ENCODE peak calls at places on chromosomes 2 and 18, in six cellular contexts. One of them, this sample, is unnamed.

GRCh38 chr2:120489023-120489422 is 143.1 kb downstream of the INHBB start:
- DNase-seq in endothelial cell of umbilical vein: no peak
- DNase-seq in K562: no peak
- DNase-seq in HepG2: no peak
- DNase-seq in A549: no peak
- DNase-seq in GM12878: no peak
- DNase-seq in this sample: no peak

GRCh38 chr2:16039823-16040222 is 99.5 kb downstream of the MYCN start:
- DNase-seq in endothelial cell of umbilical vein: no peak
- DNase-seq in GM12878: no peak
- DNase-seq in A549: no peak
- DNase-seq in K562: no peak
- DNase-seq in HepG2: no peak
- DNase-seq in this sample: no peak

GRCh38 chr2:145036421-145036901 is 516.5 kb upstream of the ZEB2 start:
- DNase-seq in A549: peak; percentile 37
- DNase-seq in GM12878: no peak
- DNase-seq in endothelial cell of umbilical vein: no peak
- DNase-seq in HepG2: no peak
- DNase-seq in K562: no peak
- DNase-seq in this sample: no peak

GRCh38 chr2:214710729-214711128 is 98.8 kb downstream of the BARD1 start:
- DNase-seq in GM12878: no peak
- DNase-seq in HepG2: no peak
- DNase-seq in endothelial cell of umbilical vein: no peak
- DNase-seq in A549: no peak
- DNase-seq in K562: no peak
- DNase-seq in this sample: no peak

GRCh38 chr2:42569116-42569711 is 782 bp downstream of the MTA3 start:
- DNase-seq in HepG2: peak; percentile 38
- DNase-seq in A549: peak; percentile 29
- DNase-seq in endothelial cell of umbilical vein: peak; percentile 69
- DNase-seq in GM12878: no peak
- DNase-seq in K562: peak; percentile 38
- DNase-seq in this sample: peak; percentile 63

GRCh38 chr2:224046752-224047151 is 7.7 kb upstream of the SERPINE2 start:
- DNase-seq in endothelial cell of umbilical vein: no peak
- DNase-seq in HepG2: no peak
- DNase-seq in K562: no peak
- DNase-seq in A549: no peak
- DNase-seq in GM12878: no peak
- DNase-seq in this sample: no peak

GRCh38 chr18:52334307-52334706 is 5.7 kb upstream of the DCC start:
- DNase-seq in A549: no peak
- DNase-seq in GM12878: no peak
- DNase-seq in K562: no peak
- DNase-seq in HepG2: no peak
- DNase-seq in endothelial cell of umbilical vein: no peak
- DNase-seq in this sample: no peak

GRCh38 chr2:151302879-151303278 is 13.4 kb upstream of the NMI start:
- DNase-seq in K562: peak; percentile 64
- DNase-seq in GM12878: no peak
- DNase-seq in endothelial cell of umbilical vein: peak; percentile 25
- DNase-seq in A549: peak; percentile 34
- DNase-seq in HepG2: no peak
- DNase-seq in this sample: no peak

GRCh38 chr2:108271691-108272253 is 16.9 kb upstream of the SULT1C2 start:
- DNase-seq in K562: peak; percentile 19
- DNase-seq in HepG2: peak; percentile 81
- DNase-seq in endothelial cell of umbilical vein: no peak
- DNase-seq in A549: peak; percentile 86
- DNase-seq in GM12878: no peak
- DNase-seq in this sample: no peak

GRCh38 chr2:224085811-224086210 is 46.7 kb upstream of the SERPINE2 start:
- DNase-seq in endothelial cell of umbilical vein: no peak
- DNase-seq in K562: no peak
- DNase-seq in GM12878: no peak
- DNase-seq in A549: no peak
- DNase-seq in HepG2: no peak
- DNase-seq in this sample: no peak

GRCh38 chr2:196344397-196344796 is 173.0 kb upstream of the STK17B start:
- DNase-seq in endothelial cell of umbilical vein: no peak
- DNase-seq in K562: no peak
- DNase-seq in HepG2: no peak
- DNase-seq in GM12878: no peak
- DNase-seq in A549: no peak
- DNase-seq in this sample: no peak

GRCh38 chr2:35293261-35293660 is 1062.3 kb upstream of the CRIM1 start:
- DNase-seq in HepG2: no peak
- DNase-seq in endothelial cell of umbilical vein: no peak
- DNase-seq in K562: no peak
- DNase-seq in A549: no peak
- DNase-seq in GM12878: no peak
- DNase-seq in this sample: no peak

DNA sequence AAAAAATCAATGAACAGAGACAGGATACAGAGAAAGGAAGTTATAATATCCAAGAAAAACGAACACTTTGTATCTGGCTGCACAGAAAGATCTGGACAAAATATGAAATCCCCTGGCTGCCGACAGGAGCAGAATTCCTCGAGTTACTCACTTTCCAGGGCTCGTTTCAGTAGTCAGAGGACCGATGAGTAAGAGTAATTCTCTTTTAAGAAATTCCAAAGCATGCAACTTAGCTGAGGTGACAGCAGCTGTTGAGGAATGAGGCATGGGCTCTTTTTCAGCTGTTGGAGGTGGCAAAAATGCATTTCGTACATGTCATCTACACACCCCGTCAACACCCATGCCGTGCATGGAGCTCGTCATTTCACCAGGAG is 210.7 kb upstream of the SMIM21 start:
- DNase-seq in GM12878: no peak
- DNase-seq in HepG2: no peak
- DNase-seq in K562: no peak
- DNase-seq in A549: no peak
- DNase-seq in endothelial cell of umbilical vein: no peak
- DNase-seq in this sample: no peak
- H3K4me3 ChIP-seq in GM12878: no peak overlapping the region
- H3K4me3 ChIP-seq in HepG2: no peak overlapping the region
- H3K4me3 ChIP-seq in K562: no peak overlapping the region
- H3K4me3 ChIP-seq in A549: no peak overlapping the region
- H3K4me3 ChIP-seq in endothelial cell of umbilical vein: no peak overlapping the region
- H3K4me3 ChIP-seq in this sample: no peak overlapping the region

DNA sequence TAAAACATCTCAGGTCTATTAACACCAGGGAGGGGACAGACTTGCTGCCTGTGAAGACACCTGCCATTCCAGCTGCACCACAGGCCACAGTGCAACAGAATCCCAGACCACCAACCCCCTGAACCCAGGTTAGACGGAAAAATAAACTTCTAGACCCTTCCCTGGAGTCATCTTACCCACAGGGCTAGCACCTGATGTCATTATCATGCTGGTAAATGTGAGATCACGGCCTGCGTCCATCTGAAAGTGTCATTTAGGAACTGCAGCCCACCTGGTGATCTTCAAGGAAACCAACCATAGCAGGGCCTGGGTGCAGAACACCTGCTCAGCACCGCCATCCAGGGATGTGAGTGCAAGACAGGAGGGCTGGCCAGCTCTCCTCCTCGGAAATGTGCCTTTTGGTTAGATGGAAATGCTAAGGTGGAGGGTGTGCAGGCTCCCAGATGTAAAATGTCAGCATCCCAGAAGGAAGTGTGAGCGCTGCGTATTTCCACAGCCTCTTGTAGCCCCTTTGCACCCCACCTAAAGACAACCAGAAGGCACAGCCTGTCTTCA is 80.8 kb downstream of the PTGR3 start:
- DNase-seq in A549: no peak
- DNase-seq in HepG2: no peak
- DNase-seq in K562: no peak
- DNase-seq in GM12878: no peak
- DNase-seq in endothelial cell of umbilical vein: no peak
- DNase-seq in this sample: no peak
- TF ChIP-seq MYC in A549: no peak
- TF ChIP-seq MYC in HepG2: no peak
- TF ChIP-seq MYC in K562: no peak
- TF ChIP-seq MYC in GM12878: no peak
- TF ChIP-seq MYC in endothelial cell of umbilical vein: no peak
- TF ChIP-seq MYC in this sample: no peak

GRCh38 chr2:130183500-130184373 is 1.7 kb downstream of the MZT2B start:
- DNase-seq in A549: no peak
- DNase-seq in HepG2: peak; percentile 32
- DNase-seq in K562: peak; percentile 44
- DNase-seq in endothelial cell of umbilical vein: peak; percentile 21
- DNase-seq in GM12878: no peak
- DNase-seq in this sample: no peak
- H3K4me3 ChIP-seq in A549: peak overlapping the region; percentile 99
- H3K4me3 ChIP-seq in HepG2: peak overlapping the region; percentile 99
- H3K4me3 ChIP-seq in K562: peak overlapping the region; percentile 100
- H3K4me3 ChIP-seq in endothelial cell of umbilical vein: peak overlapping the region; percentile 52
- H3K4me3 ChIP-seq in GM12878: peak overlapping the region; percentile 83
- H3K4me3 ChIP-seq in this sample: peak overlapping the region; percentile 91

DNA sequence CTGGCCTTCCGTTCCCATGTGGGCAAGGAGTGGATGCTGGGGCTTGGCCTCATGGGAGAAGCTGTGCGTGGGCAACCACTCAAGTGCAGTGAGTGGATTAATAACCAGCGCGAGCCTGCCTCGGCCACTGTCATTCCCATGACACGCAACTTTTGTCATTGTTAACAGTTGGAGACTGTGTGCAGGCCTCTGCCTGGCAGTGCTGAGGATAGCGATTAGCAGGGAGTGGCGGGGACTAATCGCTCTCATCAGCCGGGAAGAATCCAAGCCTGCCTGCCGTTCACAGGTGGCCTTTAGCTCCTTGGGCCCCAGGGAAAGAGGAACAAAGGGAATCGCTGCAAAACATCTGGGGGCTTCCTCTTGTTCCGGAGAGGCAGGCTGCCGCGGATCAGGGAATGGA is 53.7 kb downstream of the CTIF start:
- DNase-seq in A549: no peak
- DNase-seq in HepG2: no peak
- DNase-seq in endothelial cell of umbilical vein: no peak
- DNase-seq in GM12878: no peak
- DNase-seq in K562: peak; percentile 57
- DNase-seq in this sample: no peak
- TF ChIP-seq MYC in A549: no peak
- TF ChIP-seq MYC in HepG2: no peak
- TF ChIP-seq MYC in endothelial cell of umbilical vein: no peak
- TF ChIP-seq MYC in GM12878: no peak
- TF ChIP-seq MYC in K562: no peak
- TF ChIP-seq MYC in this sample: no peak

DNA sequence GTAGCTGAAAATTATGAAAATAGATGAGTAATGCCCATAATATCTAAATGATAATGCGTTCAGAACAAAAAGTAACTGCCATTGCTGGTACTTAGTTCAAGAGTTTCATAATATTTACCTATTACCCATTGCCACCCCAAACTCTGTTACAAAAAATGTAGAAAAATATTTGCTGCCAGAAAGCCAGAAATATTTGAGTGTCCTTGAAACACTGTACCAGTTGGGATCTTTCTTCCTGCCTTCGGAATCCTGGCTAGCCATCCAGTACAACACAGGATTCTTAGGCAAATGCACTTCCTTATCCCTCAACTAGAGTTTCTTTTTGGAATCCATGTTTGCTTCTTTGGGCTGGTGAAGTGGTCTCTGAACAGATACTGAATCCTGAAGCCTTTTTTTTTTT is 207.1 kb downstream of the MCFD2 start:
- DNase-seq in A549: no peak
- DNase-seq in GM12878: no peak
- DNase-seq in K562: no peak
- DNase-seq in HepG2: peak; percentile 45
- DNase-seq in endothelial cell of umbilical vein: no peak
- DNase-seq in this sample: no peak
- H3K4me3 ChIP-seq in A549: no peak overlapping the region
- H3K4me3 ChIP-seq in GM12878: no peak overlapping the region
- H3K4me3 ChIP-seq in K562: no peak overlapping the region
- H3K4me3 ChIP-seq in HepG2: no peak overlapping the region
- H3K4me3 ChIP-seq in endothelial cell of umbilical vein: no peak overlapping the region
- H3K4me3 ChIP-seq in this sample: no peak overlapping the region

GRCh38 chr2:9200634-9201015 is 6.0 kb upstream of the ASAP2 start:
- DNase-seq in endothelial cell of umbilical vein: no peak
- DNase-seq in HepG2: no peak
- DNase-seq in K562: no peak
- DNase-seq in A549: no peak
- DNase-seq in GM12878: no peak
- DNase-seq in this sample: no peak

GRCh38 chr2:9199716-9200633 is 6.6 kb upstream of the ASAP2 start:
- DNase-seq in endothelial cell of umbilical vein: no peak
- DNase-seq in A549: no peak
- DNase-seq in K562: no peak
- DNase-seq in HepG2: no peak
- DNase-seq in GM12878: no peak
- DNase-seq in this sample: no peak

GRCh38 chr2:9203876-9204275 is 2.7 kb upstream of the ASAP2 start:
- DNase-seq in GM12878: no peak
- DNase-seq in endothelial cell of umbilical vein: no peak
- DNase-seq in HepG2: no peak
- DNase-seq in K562: no peak
- DNase-seq in A549: no peak
- DNase-seq in this sample: no peak

GRCh38 chr2:9203006-9203405 is 3.6 kb upstream of the ASAP2 start:
- DNase-seq in GM12878: no peak
- DNase-seq in endothelial cell of umbilical vein: no peak
- DNase-seq in A549: no peak
- DNase-seq in K562: no peak
- DNase-seq in HepG2: no peak
- DNase-seq in this sample: no peak

GRCh38 chr2:9201185-9201891 is 5.3 kb upstream of the ASAP2 start:
- DNase-seq in A549: no peak
- DNase-seq in K562: peak; percentile 83
- DNase-seq in endothelial cell of umbilical vein: peak; percentile 67
- DNase-seq in HepG2: no peak
- DNase-seq in GM12878: no peak
- DNase-seq in this sample: no peak
- TF ChIP-seq MYC in A549: no peak
- TF ChIP-seq MYC in K562: no peak
- TF ChIP-seq MYC in endothelial cell of umbilical vein: no peak
- TF ChIP-seq MYC in HepG2: no peak
- TF ChIP-seq MYC in GM12878: no peak
- TF ChIP-seq MYC in this sample: no peak

GRCh38 chr18:12409466-12409865 is 1.7 kb downstream of the PRELID3A start:
- DNase-seq in K562: no peak
- DNase-seq in HepG2: no peak
- DNase-seq in endothelial cell of umbilical vein: no peak
- DNase-seq in A549: no peak
- DNase-seq in GM12878: no peak
- DNase-seq in this sample: no peak

GRCh38 chr18:12410121-12410520 is 2.4 kb downstream of the PRELID3A start:
- DNase-seq in endothelial cell of umbilical vein: no peak
- DNase-seq in K562: no peak
- DNase-seq in HepG2: no peak
- DNase-seq in GM12878: no peak
- DNase-seq in A549: no peak
- DNase-seq in this sample: no peak

GRCh38 chr18:12406376-12407111 is 1.2 kb upstream of the PRELID3A start:
- DNase-seq in endothelial cell of umbilical vein: no peak
- DNase-seq in HepG2: no peak
- DNase-seq in K562: peak; percentile 41
- DNase-seq in GM12878: no peak
- DNase-seq in A549: no peak
- DNase-seq in this sample: no peak

GRCh38 chr18:12411456-12411855 is 3.7 kb downstream of the PRELID3A start:
- DNase-seq in A549: no peak
- DNase-seq in K562: no peak
- DNase-seq in endothelial cell of umbilical vein: no peak
- DNase-seq in HepG2: no peak
- DNase-seq in GM12878: no peak
- DNase-seq in this sample: no peak

GRCh38 chr18:12408247-12408869 is 629 bp downstream of the PRELID3A start:
- DNase-seq in endothelial cell of umbilical vein: peak; percentile 45
- DNase-seq in GM12878: no peak
- DNase-seq in A549: peak; percentile 19
- DNase-seq in HepG2: no peak
- DNase-seq in K562: peak; percentile 52
- DNase-seq in this sample: peak; percentile 61
- H3K4me3 ChIP-seq in endothelial cell of umbilical vein: peak overlapping the region; percentile 44
- H3K4me3 ChIP-seq in GM12878: peak overlapping the region; percentile 64
- H3K4me3 ChIP-seq in A549: peak overlapping the region; percentile 74
- H3K4me3 ChIP-seq in HepG2: no peak overlapping the region
- H3K4me3 ChIP-seq in K562: peak overlapping the region; percentile 51
- H3K4me3 ChIP-seq in this sample: peak overlapping the region; percentile 80